ENCODE peak calls at places on chromosomes 1 and 21, in nine cellular contexts. I, O, T, Z, M, W, X, V and F are unnamed samples. For H3K27me3, the result is how much of the 10 kb centered on the place peaks cover.

GRCh38 chr1:20496241-20496661 is 10.2 kb upstream of the CAMK2N1 start:
- DNase-seq in I (no peak), O (no peak), T (no peak), Z (no peak), M (no peak), W (no peak), X (no peak), V (no peak), F (no peak)

GRCh38 chr1:155976913-155977606 is 1.3 kb downstream of the ARHGEF2 start:
- DNase-seq in I (no peak), O (no peak), T (no peak), Z (no peak), M (no peak), W (no peak), X (peak), V (peak), F (no peak)

GRCh38 chr1:26838474-26839338 is 12.2 kb downstream of the ZDHHC18 start:
- DNase-seq in I (peak), O (no peak), T (no peak), Z (no peak), M (no peak), W (no peak), X (peak), V (no peak), F (no peak)

GRCh38 chr1:48803474-48803873 is 26.8 kb upstream of the BEND5 start:
- DNase-seq in I (no peak), O (no peak), T (no peak), Z (no peak), M (no peak), W (no peak), X (no peak), V (no peak), F (no peak)

GRCh38 chr1:66840929-66841328 is 39.9 kb upstream of the INSL5 start:
- DNase-seq in I (no peak), O (no peak), T (no peak), Z (no peak), M (no peak), W (no peak), X (no peak), V (no peak), F (no peak)

GRCh38 chr1:76066390-76066789 is 8.2 kb upstream of the ST6GALNAC3 start:
- DNase-seq in I (no peak), O (no peak), T (no peak), Z (no peak), M (no peak), W (no peak), X (no peak), V (no peak), F (no peak)

GRCh38 chr1:197776348-197777082 is 1.2 kb upstream of the DENND1B start:
- DNase-seq in I (no peak), O (no peak), T (no peak), Z (no peak), M (no peak), W (no peak), X (no peak), V (no peak), F (no peak)

GRCh38 chr1:175514309-175515001 is 228.9 kb downstream of the TNR start:
- DNase-seq in I (no peak), O (no peak), T (no peak), Z (no peak), M (no peak), W (no peak), X (no peak), V (no peak), F (peak)

GRCh38 chr1:63189677-63190076 is 132.7 kb upstream of the FOXD3 start:
- DNase-seq in I (no peak), O (no peak), T (no peak), Z (no peak), M (no peak), W (no peak), X (no peak), V (no peak), F (no peak)

GRCh38 chr1:116873680-116874271 is 35.9 kb upstream of the PTGFRN start:
- DNase-seq in I (no peak), O (no peak), T (no peak), Z (no peak), M (no peak), W (no peak), X (no peak), V (peak), F (no peak)

GRCh38 chr21:44681861-44682579 is at the start of gene KRTAP12-1:
- DNase-seq in I (no peak), O (no peak), T (no peak), Z (no peak), M (no peak), W (no peak), X (no peak), V (peak), F (peak)

GRCh38 chr1:46363121-46363520 is 22.5 kb downstream of the NSUN4 start:
- DNase-seq in I (no peak), O (no peak), T (no peak), Z (no peak), M (peak), W (no peak), X (no peak), V (no peak), F (no peak)

GRCh38 chr1:174023438-174023837 is 1.3 kb upstream of the RC3H1 start:
- DNase-seq in I (no peak), O (peak), T (no peak), Z (no peak), M (no peak), W (no peak), X (peak), V (peak), F (peak)

GRCh38 chr1:235739124-235739523 is 89.5 kb upstream of the GNG4 start:
- DNase-seq in I (no peak), O (peak), T (no peak), Z (no peak), M (no peak), W (no peak), X (no peak), V (no peak), F (no peak)

GRCh38 chr1:181423301-181423918 is 59.9 kb upstream of the CACNA1E start:
- DNase-seq in I (no peak), O (peak), T (no peak), Z (no peak), M (no peak), W (peak), X (peak), V (peak), F (peak)

GRCh38 chr1:59022199-59022598 is 238.4 kb upstream of the JUN start:
- DNase-seq in I (no peak), O (no peak), T (no peak), Z (no peak), M (no peak), W (no peak), X (no peak), V (no peak), F (no peak)

GRCh38 chr1:4170953-4171352 is 270.9 kb upstream of the C1orf174 start:
- DNase-seq in I (no peak), O (no peak), T (no peak), Z (no peak), M (peak), W (no peak), X (no peak), V (no peak), F (no peak)

GRCh38 chr1:94169126-94169525 is 48.2 kb upstream of the ABCA4 start:
- DNase-seq in I (no peak), O (no peak), T (no peak), Z (no peak), M (no peak), W (no peak), X (no peak), V (no peak), F (no peak)

GRCh38 chr1:202291961-202292712 is 49.6 kb downstream of the UBE2T start:
- DNase-seq in I (no peak), O (no peak), T (no peak), Z (no peak), M (no peak), W (no peak), X (no peak), V (no peak), F (no peak)

GRCh38 chr1:22143065-22143514 is at the start of gene WNT4:
- DNase-seq in I (no peak), O (peak), T (no peak), Z (no peak), M (no peak), W (peak), X (peak), V (peak), F (peak)

DNA sequence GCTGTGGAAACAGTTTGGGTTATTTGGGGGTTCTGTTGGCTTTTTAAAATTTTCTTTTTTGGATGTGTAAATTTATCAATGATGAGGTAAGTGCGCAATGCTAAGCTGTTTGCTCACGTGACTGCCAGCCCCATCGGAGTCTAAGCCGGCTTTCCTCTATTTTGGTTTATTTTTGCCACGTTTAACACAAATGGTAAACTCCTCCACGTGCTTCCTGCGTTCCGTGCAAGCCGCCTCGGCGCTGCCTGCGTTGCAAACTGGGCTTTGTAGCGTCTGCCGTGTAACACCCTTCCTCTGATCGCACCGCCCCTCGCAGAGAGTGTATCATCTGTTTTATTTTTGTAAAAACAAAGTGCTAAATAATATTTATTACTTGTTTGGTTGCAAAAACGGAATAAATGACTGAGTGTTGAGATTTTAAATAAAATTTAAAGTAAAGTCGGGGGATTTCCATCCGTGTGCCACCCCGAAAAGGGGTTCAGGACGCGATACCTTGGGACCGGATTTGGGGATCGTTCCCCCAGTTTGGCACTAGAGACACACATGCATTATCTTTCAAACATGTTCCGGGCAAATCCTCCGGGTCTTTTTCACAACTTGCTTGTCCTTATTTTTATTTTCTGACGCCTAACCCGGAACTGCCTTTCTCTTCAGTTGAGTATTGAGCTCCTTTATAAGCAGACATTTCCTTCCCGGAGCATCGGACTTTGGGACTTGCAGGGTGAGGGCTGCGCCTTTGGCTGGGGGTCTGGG is 3.2 kb downstream of the OLIG2 start:
- DNase-seq in I (no peak), O (no peak), T (no peak), Z (no peak), M (peak), W (peak), X (no peak), V (no peak), F (no peak)
- H3K27me3 ChIP-seq in I (under half), O (half or more), T (under half), Z (under half), M (under half), W (half or more), X (half or more), V (half or more), F (under half)

DNA sequence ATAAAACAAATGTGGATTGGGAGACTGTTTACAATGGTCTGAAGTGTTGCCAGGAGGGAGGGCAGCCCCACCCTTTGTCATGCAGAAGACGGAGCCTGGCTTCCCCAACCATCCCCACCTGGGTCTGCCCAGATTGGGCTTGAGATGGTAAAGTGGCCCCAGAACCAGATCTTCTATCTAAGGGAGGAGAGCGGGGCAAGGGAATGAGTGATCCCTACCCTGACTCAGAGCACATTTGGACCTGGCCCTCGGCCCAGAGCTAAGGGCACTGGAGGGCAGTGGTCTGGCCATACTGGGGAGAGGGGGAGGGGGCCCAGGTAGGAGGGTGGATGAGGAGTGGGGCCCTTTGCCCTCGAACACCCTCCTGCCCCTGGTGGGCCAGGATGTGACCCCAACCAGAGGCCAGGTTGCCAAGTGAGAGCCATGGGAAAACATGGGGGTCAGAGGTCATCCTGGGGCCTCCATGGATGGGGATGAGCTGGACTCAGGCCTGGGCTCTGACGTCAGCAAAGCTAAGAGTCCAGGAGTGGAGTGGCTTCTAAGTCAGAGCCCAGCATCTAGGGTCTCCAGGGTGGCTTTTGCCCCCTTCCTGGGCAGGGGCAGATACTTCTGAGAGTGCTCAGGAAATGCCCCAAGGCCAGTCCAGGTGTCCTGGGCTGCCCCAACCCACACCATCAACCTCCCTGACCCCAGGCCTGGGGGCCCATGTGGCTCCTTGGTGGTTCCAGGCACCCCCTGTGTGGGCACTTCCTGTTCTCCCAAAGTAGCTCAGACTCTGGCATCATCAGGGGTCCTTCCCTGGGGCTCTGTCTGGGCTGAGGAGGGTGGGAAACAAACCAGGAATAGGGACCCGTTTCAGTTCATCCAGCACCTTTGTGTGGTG is 1.6 kb upstream of the LEFTY1 start:
- DNase-seq in I (no peak), O (no peak), T (no peak), Z (no peak), M (no peak), W (no peak), X (peak), V (no peak), F (no peak)
- TF ChIP-seq EP300 in I (no peak), O (no peak), T (no peak), Z (no peak), M (no peak), W (peak), X (no peak), V (no peak), F (no peak)

DNA sequence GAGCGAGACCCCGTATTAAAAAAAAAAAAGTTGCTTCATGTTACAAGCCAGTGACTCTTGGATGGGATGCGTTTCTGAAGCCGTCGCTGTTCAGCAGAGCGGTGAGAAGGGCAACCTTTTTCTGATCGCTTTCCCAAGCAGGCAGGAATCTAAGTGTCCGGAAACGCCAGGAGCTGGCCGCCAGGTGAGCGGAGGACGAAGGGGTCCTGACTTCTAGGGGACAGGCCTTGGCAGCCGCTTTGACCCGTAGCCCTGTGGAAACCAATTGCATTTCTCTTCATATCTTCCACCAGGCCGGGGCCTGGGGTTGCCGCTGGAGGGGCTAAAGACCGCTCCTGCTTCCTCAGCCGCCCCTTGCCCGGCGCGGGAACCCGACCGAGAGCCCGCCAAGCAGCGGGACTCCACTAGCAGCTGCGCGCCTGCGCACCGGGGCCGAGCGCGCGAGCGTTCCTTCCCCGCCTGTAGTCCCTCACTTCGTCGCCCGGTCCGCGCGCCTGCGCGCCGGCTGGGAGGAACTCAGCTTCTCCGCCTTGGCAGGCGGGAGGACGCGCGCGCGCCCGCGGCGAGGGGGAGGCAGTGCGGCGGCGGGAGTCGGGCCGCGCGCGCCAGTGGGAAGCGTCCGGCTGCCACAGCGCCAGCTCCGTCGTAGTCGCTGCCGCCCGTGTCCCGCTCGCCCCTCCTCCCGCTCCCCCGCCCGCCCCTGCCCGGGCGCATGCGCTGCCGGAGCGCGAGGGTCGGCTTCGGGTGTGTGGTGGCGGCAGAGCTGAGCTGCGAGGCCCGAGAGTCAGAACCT is at the start of gene SPEN:
- DNase-seq in I (peak), O (peak), T (peak), Z (peak), M (peak), W (peak), X (peak), V (peak), F (peak)
- H3K27me3 ChIP-seq in I (under half), O (under half), T (under half), Z (under half), M (under half), W (under half), X (under half), V (under half), F (under half)

DNA sequence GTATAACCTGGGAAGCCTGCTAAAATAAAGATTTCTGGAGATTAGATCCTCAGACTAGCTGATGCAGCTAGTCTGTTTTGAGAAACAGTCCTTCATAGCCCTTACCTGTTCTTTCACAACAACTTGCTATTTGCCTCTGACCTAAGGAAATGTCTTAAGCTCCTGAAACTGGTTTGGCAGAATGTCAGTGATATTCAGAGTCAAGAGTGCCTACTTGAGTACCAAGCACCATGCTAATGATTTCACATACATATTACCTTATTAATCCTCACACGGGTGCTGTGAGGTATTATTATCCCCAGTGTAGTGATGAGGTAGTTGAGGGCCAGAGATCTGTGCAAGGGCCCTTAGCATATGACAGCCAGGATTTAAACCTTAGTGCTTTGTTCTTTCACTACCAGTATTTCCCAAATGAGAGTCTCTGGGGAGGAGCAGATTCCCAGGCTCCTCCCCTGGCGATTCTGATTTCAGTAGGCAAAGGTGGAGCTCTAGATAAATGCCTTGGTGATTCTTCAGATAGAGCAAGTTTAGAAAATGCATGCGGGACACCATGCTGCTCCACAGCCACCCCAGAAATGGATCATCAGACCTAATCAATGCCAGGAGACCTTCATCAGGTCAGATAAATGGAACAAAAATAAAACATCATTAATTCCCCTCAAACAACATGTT is 47.4 kb upstream of the WNT2B start:
- DNase-seq in I (no peak), O (no peak), T (no peak), Z (no peak), M (no peak), W (no peak), X (no peak), V (peak), F (no peak)
- TF ChIP-seq EP300 in I (no peak), O (no peak), T (no peak), Z (no peak), M (no peak), W (no peak), X (no peak), V (no peak), F (no peak)